ENCODE peak calls at places on chromosomes 4 and X, in eight cellular contexts. D is mammary epithelial cell, E is Peyer's patch, A is left ventricle myocardium inferior, B is choroid plexus epithelial cell, Z is right atrium auricular region, S is HL-60, K is pancreas. M is an unnamed sample.

GRCh38 chrX:6053126-6053625 is 175.5 kb downstream of the NLGN4X start:
- DNase-seq in K (no peak), E (no peak), A (no peak), D (no peak), S (no peak), Z (no peak), B (no peak), M (no peak)

GRCh38 chr4:88791274-88791673 is 93.6 kb upstream of the NAP1L5 start:
- DNase-seq in A (no peak), S (no peak), D (peak), Z (no peak), E (no peak), B (peak), K (no peak), M (no peak)

GRCh38 chr4:185716008-185716976 is 95.7 kb downstream of the SORBS2 start:
- DNase-seq in K (peak), E (no peak), D (no peak), S (no peak), Z (no peak), B (no peak), A (no peak), M (no peak)

GRCh38 chrX:19849433-19850190 is 37.8 kb downstream of the SH3KBP1 start:
- DNase-seq in E (no peak), K (no peak), B (peak), D (no peak), S (no peak), A (no peak), Z (no peak), M (no peak)

GRCh38 chr4:47167391-47167790 is 136.0 kb downstream of the GABRB1 start:
- DNase-seq in A (no peak), S (no peak), K (no peak), Z (no peak), E (no peak), B (no peak), D (no peak), M (no peak)

GRCh38 chr4:156294577-156294976 is 340.9 kb upstream of the CTSO start:
- DNase-seq in S (no peak), D (peak), A (no peak), Z (no peak), B (peak), K (no peak), E (no peak), M (no peak)

GRCh38 chr4:185421366-185422124 is 4.2 kb downstream of the UFSP2 start:
- DNase-seq in K (no peak), B (peak), Z (no peak), D (no peak), S (no peak), A (no peak), E (no peak), M (no peak)

GRCh38 chrX:107726809-107727534 is 48.6 kb downstream of the TSC22D3 start:
- DNase-seq in S (no peak), D (no peak), Z (no peak), K (no peak), E (no peak), A (no peak), B (no peak), M (no peak)

GRCh38 chr4:11597506-11597905 is 168.8 kb upstream of the HS3ST1 start:
- DNase-seq in D (peak), Z (no peak), B (no peak), A (no peak), K (no peak), E (no peak), S (no peak), M (no peak)

GRCh38 chr4:19298998-19299397 is 952.7 kb upstream of the SLIT2 start:
- DNase-seq in K (no peak), B (no peak), E (no peak), A (no peak), S (no peak), Z (no peak), D (no peak), M (no peak)

GRCh38 chrX:125998432-125998831 is 167.7 kb downstream of the DCAF12L2 start:
- DNase-seq in D (peak), S (no peak), Z (no peak), E (no peak), K (no peak), A (no peak), B (peak), M (no peak)

GRCh38 chr4:7190668-7191545 is 1.4 kb upstream of the SORCS2 start:
- DNase-seq in D (no peak), S (no peak), E (no peak), B (no peak), Z (no peak), K (no peak), A (no peak), M (no peak)

DNA sequence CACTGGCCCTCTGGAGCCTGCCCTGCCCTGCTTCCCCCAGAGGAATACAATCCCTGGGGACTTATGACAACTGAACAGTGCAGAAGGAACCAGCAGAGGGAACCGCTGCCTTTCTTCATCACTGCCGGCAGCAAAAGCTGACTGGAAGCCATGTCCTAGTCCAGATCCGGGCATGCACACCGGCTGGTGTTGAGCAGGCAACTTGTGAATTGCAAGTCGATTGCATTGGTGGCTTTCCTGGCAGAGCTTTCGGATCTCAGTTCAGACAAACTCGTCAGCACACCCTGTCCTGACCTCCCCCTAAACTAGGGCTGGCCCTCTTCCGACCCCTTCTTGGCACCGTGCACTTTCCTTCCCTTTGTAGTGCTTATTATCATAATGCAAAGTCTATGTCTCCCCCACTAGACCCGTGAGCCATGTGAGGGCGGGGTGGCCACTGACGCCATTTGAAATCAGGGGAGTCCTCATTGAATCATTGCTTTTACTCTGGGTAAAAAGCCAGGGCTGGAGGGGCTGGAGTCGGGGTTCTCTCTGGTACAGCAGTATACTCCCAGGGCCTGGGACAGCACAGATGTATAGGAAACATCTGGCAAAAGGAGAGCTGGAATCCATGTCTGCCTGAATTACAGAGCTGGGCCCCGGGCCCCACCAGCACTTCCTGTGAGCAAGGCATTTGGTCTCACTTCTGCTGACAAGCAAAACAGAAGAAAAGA is 1.8 kb downstream of the ARHGAP4 start:
- DNase-seq in B (peak), S (no peak), E (no peak), Z (no peak), A (no peak), D (peak), K (no peak), M (no peak)
- TF ChIP-seq CTCF in B (peak), S (no peak), E (peak), Z (peak), A (peak), D (peak), K (no peak), M (no peak)

DNA sequence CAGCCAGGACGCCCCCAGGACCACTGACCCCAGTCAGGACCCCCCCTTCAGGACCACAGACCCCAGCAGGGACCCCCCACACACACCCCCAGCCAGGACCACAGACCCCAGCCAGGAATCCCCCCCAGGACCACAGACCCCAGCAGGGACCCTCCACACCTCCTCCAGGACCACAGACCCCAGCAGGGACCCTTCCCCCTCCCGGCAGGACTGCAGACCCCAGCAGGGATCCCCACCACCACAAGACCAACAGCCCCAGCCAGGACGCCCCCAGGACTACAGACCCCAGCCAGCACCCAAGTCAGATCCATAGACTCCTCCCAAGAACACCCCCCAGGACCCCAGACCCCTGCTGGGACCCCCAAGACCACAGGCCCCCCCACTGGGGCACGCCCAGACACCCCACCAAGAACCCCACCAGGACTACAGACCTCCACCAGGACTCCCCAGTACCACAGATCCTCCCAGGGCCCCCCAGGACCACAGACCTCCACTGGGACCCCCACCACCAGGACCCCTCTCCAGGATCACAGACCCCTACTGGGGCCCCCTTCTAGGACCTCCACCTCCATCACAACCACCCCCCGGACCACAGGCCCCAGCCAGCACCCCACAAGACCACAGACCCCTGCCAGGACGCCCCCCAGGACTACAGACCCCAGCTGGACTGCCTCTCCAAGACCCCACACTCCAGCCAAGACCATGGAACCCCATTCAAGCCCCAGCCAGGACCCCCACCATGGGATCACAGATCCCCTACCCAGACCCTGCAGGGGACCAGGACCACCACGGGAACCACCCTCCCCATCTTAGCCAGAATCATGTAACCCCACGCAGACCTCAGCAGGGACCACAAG is 698 bp upstream of the DHRSX start:
- DNase-seq in E (no peak), Z (no peak), A (no peak), S (no peak), B (no peak), D (no peak), K (no peak), M (no peak)
- H3K4me3 ChIP-seq in E (peak), Z (peak), A (peak), S (peak), B (peak), D (no peak), K (no peak), M (peak)

DNA sequence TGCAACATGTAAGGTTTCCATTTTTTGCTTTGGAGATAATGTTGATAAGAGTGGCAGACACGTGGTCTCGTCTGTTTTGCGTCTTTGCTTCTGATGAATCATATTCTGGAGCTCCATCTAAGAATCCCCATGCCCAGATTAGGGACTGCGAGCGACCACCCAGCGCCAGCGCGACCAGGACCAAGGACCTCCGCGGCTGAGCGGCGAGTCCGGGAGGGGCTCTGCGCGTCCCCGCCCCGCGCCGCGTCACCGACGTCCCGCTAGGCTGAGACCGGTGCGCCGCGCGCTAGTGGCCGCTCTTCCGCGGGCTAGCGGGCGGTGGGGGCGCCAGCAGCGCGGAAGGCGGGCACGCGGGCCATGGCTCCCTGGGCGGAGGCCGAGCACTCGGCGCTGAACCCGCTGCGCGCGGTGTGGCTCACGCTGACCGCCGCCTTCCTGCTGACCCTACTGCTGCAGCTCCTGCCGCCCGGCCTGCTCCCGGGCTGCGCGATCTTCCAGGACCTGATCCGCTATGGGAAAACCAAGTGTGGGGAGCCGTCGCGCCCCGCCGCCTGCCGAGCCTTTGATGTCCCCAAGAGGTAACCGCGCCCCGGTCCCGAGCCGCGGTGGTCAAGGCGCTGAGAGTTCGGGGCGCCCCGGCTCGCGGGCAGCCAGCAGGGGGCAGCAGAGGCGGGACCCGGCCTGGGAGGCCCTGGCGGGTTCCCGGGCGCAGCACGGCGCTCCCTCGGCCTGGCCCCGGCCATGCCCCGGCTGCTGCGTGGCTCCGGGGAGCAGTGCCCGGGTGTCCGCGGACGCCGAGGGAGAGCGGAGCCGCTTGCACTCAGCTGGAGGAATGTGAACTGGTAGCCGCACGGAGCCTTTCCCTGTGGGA is at the start of gene SRD5A3:
- DNase-seq in B (peak), D (peak), S (no peak), Z (peak), E (peak), K (peak), A (peak), M (peak)
- TF ChIP-seq CTCF in B (peak), D (peak), S (peak), Z (peak), E (peak), K (peak), A (peak), M (peak)

GRCh38 chrX:136156560-136157117 is 9.3 kb downstream of the FHL1 start:
- DNase-seq in K (no peak), D (no peak), E (no peak), S (no peak), B (no peak), A (no peak), Z (no peak), M (no peak)

GRCh38 chrX:136157187-136157586 is 9.9 kb downstream of the FHL1 start:
- DNase-seq in D (no peak), E (no peak), A (no peak), B (no peak), S (no peak), Z (no peak), K (no peak), M (no peak)

GRCh38 chrX:136158685-136159084 is 11.4 kb downstream of the FHL1 start:
- DNase-seq in A (no peak), Z (no peak), K (no peak), B (no peak), D (no peak), S (no peak), E (no peak), M (no peak)

GRCh38 chrX:136159615-136160025 is 12.3 kb downstream of the FHL1 start:
- DNase-seq in Z (no peak), B (peak), A (no peak), E (no peak), D (no peak), S (peak), K (no peak), M (no peak)

DNA sequence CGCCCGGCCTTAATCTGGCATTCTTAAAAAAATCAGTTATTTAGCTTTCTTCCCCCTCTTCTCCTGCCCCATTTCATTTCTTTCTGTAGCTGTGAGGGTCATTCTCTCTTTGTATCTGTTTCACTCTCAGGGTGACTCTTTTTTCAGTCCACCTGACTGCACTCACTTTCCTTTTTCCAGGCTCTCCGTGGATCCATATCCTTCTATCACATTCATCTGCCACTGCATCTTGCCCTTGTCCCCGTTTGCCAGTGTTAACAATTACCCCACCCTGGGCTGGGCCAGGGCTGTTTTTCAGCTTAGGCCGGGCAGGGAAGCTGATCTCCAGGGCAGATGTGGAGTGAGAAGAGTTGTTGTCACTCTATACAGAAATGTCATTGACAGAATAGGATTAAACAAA is 7.7 kb downstream of the FHL1 start:
- DNase-seq in S (no peak), K (no peak), E (no peak), Z (no peak), D (no peak), B (no peak), A (no peak), M (no peak)
- H3K4me3 ChIP-seq in S (no peak), K (no peak), E (no peak), Z (no peak), D (no peak), B (no peak), A (peak), M (peak)

GRCh38 chr4:164012396-164013027 is 518.0 kb downstream of the TMA16 start:
- DNase-seq in A (no peak), B (peak), E (no peak), S (no peak), D (peak), K (no peak), Z (no peak), M (no peak)
- TF ChIP-seq CTCF in A (no peak), B (no peak), E (no peak), S (peak), D (peak), K (no peak), Z (no peak), M (no peak)

GRCh38 chrX:370963-371745 is 15.6 kb downstream of the PPP2R3B start:
- DNase-seq in D (no peak), S (no peak), K (no peak), B (no peak), E (no peak), A (no peak), Z (no peak), M (no peak)

GRCh38 chrX:371907-372306 is 14.8 kb downstream of the PPP2R3B start:
- DNase-seq in K (no peak), Z (no peak), D (no peak), B (no peak), S (no peak), A (no peak), E (no peak), M (no peak)

GRCh38 chrX:373641-374471 is 12.9 kb downstream of the PPP2R3B start:
- DNase-seq in K (no peak), S (no peak), A (peak), E (no peak), D (peak), B (peak), Z (no peak), M (no peak)

GRCh38 chrX:374566-374965 is 12.1 kb downstream of the PPP2R3B start:
- DNase-seq in A (no peak), S (no peak), E (no peak), B (no peak), K (no peak), D (no peak), Z (no peak), M (no peak)

DNA sequence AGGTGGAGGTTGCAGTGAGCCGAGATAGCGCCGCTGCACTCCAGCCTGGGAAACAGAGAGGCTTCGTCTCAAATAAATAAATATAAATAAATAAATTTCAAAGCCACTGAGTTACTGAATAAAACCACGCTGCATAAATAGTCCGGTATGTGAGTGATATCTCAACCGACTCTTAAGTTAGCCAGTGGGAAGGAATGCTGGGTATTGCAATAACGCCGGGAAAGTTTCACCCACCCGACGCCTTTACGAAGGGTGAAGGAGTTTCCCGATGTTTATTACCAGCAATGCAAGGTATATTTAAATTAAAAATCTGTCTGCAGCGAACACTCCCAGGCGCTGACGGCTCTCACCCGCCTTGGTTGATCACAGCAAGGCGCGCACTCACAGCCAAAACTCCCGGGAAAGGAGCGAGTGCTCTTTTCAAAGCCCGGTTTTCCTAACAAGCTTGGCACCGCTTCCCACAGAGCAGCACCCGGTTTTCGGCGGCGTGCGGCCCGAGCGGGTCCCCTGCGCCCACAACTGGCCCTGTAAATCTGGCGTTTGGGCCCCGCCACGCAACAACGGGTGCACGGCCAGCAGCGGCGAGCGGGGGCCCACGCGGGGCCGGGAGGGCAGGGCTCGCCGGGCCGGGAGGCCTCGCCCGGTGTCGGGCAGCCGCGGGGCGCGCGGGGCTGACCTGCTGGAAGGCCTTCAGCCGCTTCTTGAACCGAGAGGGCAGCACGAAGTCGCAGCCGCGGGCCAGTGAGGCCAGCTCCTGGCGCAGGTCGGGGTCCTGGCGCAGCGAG is 13.7 kb downstream of the PPP2R3B start:
- DNase-seq in A (no peak), S (no peak), B (peak), K (no peak), E (no peak), Z (no peak), D (no peak), M (no peak)
- H3K4me3 ChIP-seq in A (peak), S (no peak), B (peak), K (no peak), E (peak), Z (peak), D (no peak), M (peak)

GRCh38 chrX:55450259-55450658 is 1.7 kb upstream of the MAGEH1 start:
- DNase-seq in B (peak), A (no peak), E (no peak), K (no peak), D (no peak), Z (no peak), S (no peak), M (no peak)
- TF ChIP-seq CTCF in B (peak), A (peak), E (no peak), K (no peak), D (no peak), Z (peak), S (no peak), M (no peak)

GRCh38 chr4:145679520-145679919 is 426 bp upstream of the C4orf51 start:
- DNase-seq in B (peak), D (peak), S (no peak), E (no peak), K (peak), Z (no peak), A (peak), M (peak)
- H3K4me3 ChIP-seq in B (no peak), D (no peak), S (no peak), E (no peak), K (no peak), Z (no peak), A (no peak), M (no peak)